ENCODE peak calls at places on chromosomes 5 and 9, in nine cellular contexts. R, C, E, A, H, P, F, T and K are unnamed samples.

GRCh38 chr9:98191615-98192502 is 578 bp downstream of the CORO2A start:
- DNase-seq in R (peak; percentile 31), C (no peak), E (no peak), A (no peak), H (no peak), P (no peak), F (peak; percentile 52), T (peak; percentile 42), K (peak; percentile 10)

GRCh38 chr9:115691097-115691496 is 462.5 kb upstream of the PAPPA start:
- DNase-seq in R (no peak), C (no peak), E (no peak), A (no peak), H (peak; percentile 83), P (no peak), F (no peak), T (no peak), K (no peak)

GRCh38 chr5:80182802-80183645 is 72.8 kb downstream of the SERINC5 start:
- DNase-seq in R (no peak), C (no peak), E (no peak), A (no peak), H (peak; percentile 12), P (peak; percentile 73), F (no peak), T (no peak), K (no peak)

GRCh38 chr9:114688388-114688787 is 6.4 kb upstream of the TEX48 start:
- DNase-seq in R (no peak), C (no peak), E (no peak), A (no peak), H (no peak), P (no peak), F (no peak), T (no peak), K (no peak)

GRCh38 chr5:130138406-130139060 is 234.3 kb downstream of the CHSY3 start:
- DNase-seq in R (no peak), C (no peak), E (no peak), A (no peak), H (no peak), P (no peak), F (no peak), T (no peak), K (no peak)

GRCh38 chr5:59357421-59357977 is 536.0 kb downstream of the PDE4D start:
- DNase-seq in R (no peak), C (peak; percentile 35), E (no peak), A (no peak), H (peak; percentile 96), P (no peak), F (peak; percentile 44), T (no peak), K (no peak)

GRCh38 chr9:35518212-35518917 is 28.5 kb downstream of the RUSC2 start:
- DNase-seq in R (no peak), C (no peak), E (peak; percentile 64), A (no peak), H (peak; percentile 98), P (no peak), F (no peak), T (no peak), K (no peak)

GRCh38 chr5:95723632-95724369 is 7.3 kb upstream of the RHOBTB3 start:
- DNase-seq in R (no peak), C (no peak), E (no peak), A (no peak), H (no peak), P (no peak), F (peak; percentile 58), T (no peak), K (no peak)

GRCh38 chr9:93397664-93398381 is 53.7 kb upstream of the FAM120A start:
- DNase-seq in R (no peak), C (no peak), E (no peak), A (no peak), H (no peak), P (no peak), F (no peak), T (no peak), K (no peak)

GRCh38 chr5:55994502-55994997 is at the start of gene IL6ST:
- DNase-seq in R (no peak), C (no peak), E (no peak), A (no peak), H (peak; percentile 80), P (no peak), F (no peak), T (peak; percentile 46), K (peak; percentile 67)

GRCh38 chr5:55575815-55576583 is 41.2 kb upstream of the PLPP1 start:
- DNase-seq in R (no peak), C (no peak), E (no peak), A (no peak), H (peak; percentile 75), P (peak; percentile 61), F (no peak), T (no peak), K (no peak)

GRCh38 chr5:14208071-14209021 is 65.2 kb downstream of the TRIO start:
- DNase-seq in R (no peak), C (no peak), E (no peak), A (no peak), H (peak; percentile 75), P (no peak), F (no peak), T (no peak), K (no peak)

GRCh38 chr9:72883867-72884266 is 69.0 kb downstream of the ALDH1A1 start:
- DNase-seq in R (no peak), C (no peak), E (no peak), A (no peak), H (no peak), P (no peak), F (no peak), T (no peak), K (no peak)

GRCh38 chr5:149217802-149218153 is 53.9 kb upstream of the AFAP1L1 start:
- DNase-seq in R (no peak), C (no peak), E (no peak), A (no peak), H (no peak), P (no peak), F (peak; percentile 68), T (no peak), K (no peak)

GRCh38 chr9:84419203-84419602 is 78.6 kb upstream of the SLC28A3 start:
- DNase-seq in R (no peak), C (no peak), E (no peak), A (no peak), H (no peak), P (no peak), F (no peak), T (no peak), K (no peak)

GRCh38 chr9:12817702-12818101 is 42.9 kb downstream of the LURAP1L start:
- DNase-seq in R (no peak), C (peak; percentile 61), E (no peak), A (no peak), H (peak; percentile 95), P (no peak), F (peak; percentile 35), T (no peak), K (peak; percentile 65)